ENCODE peak calls at places on chromosomes 7 and 10, in seven cellular contexts. One of them, this sample, is unnamed.

GRCh38 chr10:123287594-123288247 is 133.5 kb downstream of the BUB3 start:
- DNase-seq in mesenteric fat pad: no peak
- DNase-seq in suprapubic skin: no peak
- DNase-seq in NCI-H1417: no peak
- DNase-seq in GM19239: no peak
- DNase-seq in vagina: peak; percentile 28
- DNase-seq in activated CD8-positive, alpha-beta memory T cell treated with anti-CD3 and anti-CD28 coated beads, Interleukin-2, amount 50 U/mL, for 4 hours: no peak
- DNase-seq in this sample: no peak

GRCh38 chr10:37314862-37315261 is 189.5 kb downstream of the ANKRD30A start:
- DNase-seq in suprapubic skin: no peak
- DNase-seq in NCI-H1417: no peak
- DNase-seq in GM19239: no peak
- DNase-seq in activated CD8-positive, alpha-beta memory T cell treated with anti-CD3 and anti-CD28 coated beads, Interleukin-2, amount 50 U/mL, for 4 hours: no peak
- DNase-seq in mesenteric fat pad: no peak
- DNase-seq in vagina: no peak
- DNase-seq in this sample: no peak

GRCh38 chr10:74021248-74022055 is 23.5 kb downstream of the VCL start:
- DNase-seq in vagina: no peak
- DNase-seq in NCI-H1417: no peak
- DNase-seq in mesenteric fat pad: no peak
- DNase-seq in suprapubic skin: no peak
- DNase-seq in activated CD8-positive, alpha-beta memory T cell treated with anti-CD3 and anti-CD28 coated beads, Interleukin-2, amount 50 U/mL, for 4 hours: no peak
- DNase-seq in GM19239: no peak
- DNase-seq in this sample: peak; percentile 63

GRCh38 chr7:26792573-26792972 is 71.8 kb downstream of the SKAP2 start:
- DNase-seq in NCI-H1417: peak; percentile 20
- DNase-seq in vagina: no peak
- DNase-seq in suprapubic skin: no peak
- DNase-seq in mesenteric fat pad: no peak
- DNase-seq in activated CD8-positive, alpha-beta memory T cell treated with anti-CD3 and anti-CD28 coated beads, Interleukin-2, amount 50 U/mL, for 4 hours: no peak
- DNase-seq in GM19239: no peak
- DNase-seq in this sample: no peak

GRCh38 chr7:140639366-140640053 is 1.1 kb downstream of the DENND2A start:
- DNase-seq in suprapubic skin: no peak
- DNase-seq in vagina: no peak
- DNase-seq in mesenteric fat pad: no peak
- DNase-seq in activated CD8-positive, alpha-beta memory T cell treated with anti-CD3 and anti-CD28 coated beads, Interleukin-2, amount 50 U/mL, for 4 hours: no peak
- DNase-seq in NCI-H1417: no peak
- DNase-seq in GM19239: no peak
- DNase-seq in this sample: peak; percentile 58

GRCh38 chr10:77805676-77806075 is 120.9 kb downstream of the DLG5 start:
- DNase-seq in vagina: no peak
- DNase-seq in GM19239: no peak
- DNase-seq in suprapubic skin: no peak
- DNase-seq in activated CD8-positive, alpha-beta memory T cell treated with anti-CD3 and anti-CD28 coated beads, Interleukin-2, amount 50 U/mL, for 4 hours: no peak
- DNase-seq in mesenteric fat pad: no peak
- DNase-seq in NCI-H1417: no peak
- DNase-seq in this sample: no peak

GRCh38 chr10:24617771-24618396 is 105.8 kb downstream of the ARHGAP21 start:
- DNase-seq in GM19239: peak; percentile 3
- DNase-seq in mesenteric fat pad: no peak
- DNase-seq in suprapubic skin: no peak
- DNase-seq in vagina: no peak
- DNase-seq in NCI-H1417: peak; percentile 6
- DNase-seq in activated CD8-positive, alpha-beta memory T cell treated with anti-CD3 and anti-CD28 coated beads, Interleukin-2, amount 50 U/mL, for 4 hours: peak; percentile 37
- DNase-seq in this sample: peak; percentile 52

GRCh38 chr7:95545007-95545615 is 51.2 kb downstream of the PDK4 start:
- DNase-seq in NCI-H1417: no peak
- DNase-seq in GM19239: no peak
- DNase-seq in mesenteric fat pad: no peak
- DNase-seq in suprapubic skin: no peak
- DNase-seq in activated CD8-positive, alpha-beta memory T cell treated with anti-CD3 and anti-CD28 coated beads, Interleukin-2, amount 50 U/mL, for 4 hours: no peak
- DNase-seq in vagina: no peak
- DNase-seq in this sample: peak; percentile 72

GRCh38 chr7:29408841-29409243 is 154.8 kb upstream of the PRR15 start:
- DNase-seq in mesenteric fat pad: no peak
- DNase-seq in NCI-H1417: peak; percentile 93
- DNase-seq in GM19239: peak; percentile 50
- DNase-seq in vagina: no peak
- DNase-seq in activated CD8-positive, alpha-beta memory T cell treated with anti-CD3 and anti-CD28 coated beads, Interleukin-2, amount 50 U/mL, for 4 hours: peak; percentile 38
- DNase-seq in suprapubic skin: no peak
- DNase-seq in this sample: peak; percentile 82

GRCh38 chr10:118692911-118693310 is 61.9 kb downstream of the CACUL1 start:
- DNase-seq in mesenteric fat pad: no peak
- DNase-seq in activated CD8-positive, alpha-beta memory T cell treated with anti-CD3 and anti-CD28 coated beads, Interleukin-2, amount 50 U/mL, for 4 hours: no peak
- DNase-seq in NCI-H1417: no peak
- DNase-seq in vagina: no peak
- DNase-seq in GM19239: no peak
- DNase-seq in suprapubic skin: no peak
- DNase-seq in this sample: peak; percentile 90

GRCh38 chr7:96778263-96778662 is 68.6 kb upstream of the SEM1 start:
- DNase-seq in suprapubic skin: no peak
- DNase-seq in NCI-H1417: no peak
- DNase-seq in activated CD8-positive, alpha-beta memory T cell treated with anti-CD3 and anti-CD28 coated beads, Interleukin-2, amount 50 U/mL, for 4 hours: no peak
- DNase-seq in GM19239: no peak
- DNase-seq in vagina: no peak
- DNase-seq in mesenteric fat pad: no peak
- DNase-seq in this sample: no peak

GRCh38 chr10:120480065-120480600 is 23.1 kb downstream of the PLPP4 start:
- DNase-seq in GM19239: no peak
- DNase-seq in NCI-H1417: no peak
- DNase-seq in suprapubic skin: no peak
- DNase-seq in vagina: peak; percentile 49
- DNase-seq in mesenteric fat pad: no peak
- DNase-seq in activated CD8-positive, alpha-beta memory T cell treated with anti-CD3 and anti-CD28 coated beads, Interleukin-2, amount 50 U/mL, for 4 hours: no peak
- DNase-seq in this sample: peak; percentile 48

GRCh38 chr7:135995751-135996150 is 18.6 kb upstream of the MTPN start:
- DNase-seq in vagina: no peak
- DNase-seq in GM19239: no peak
- DNase-seq in activated CD8-positive, alpha-beta memory T cell treated with anti-CD3 and anti-CD28 coated beads, Interleukin-2, amount 50 U/mL, for 4 hours: no peak
- DNase-seq in suprapubic skin: no peak
- DNase-seq in mesenteric fat pad: no peak
- DNase-seq in NCI-H1417: no peak
- DNase-seq in this sample: no peak

GRCh38 chr10:5413012-5413938 is 918 bp downstream of the NET1 start:
- DNase-seq in suprapubic skin: no peak
- DNase-seq in activated CD8-positive, alpha-beta memory T cell treated with anti-CD3 and anti-CD28 coated beads, Interleukin-2, amount 50 U/mL, for 4 hours: no peak
- DNase-seq in mesenteric fat pad: no peak
- DNase-seq in GM19239: no peak
- DNase-seq in NCI-H1417: peak; percentile 22
- DNase-seq in vagina: no peak
- DNase-seq in this sample: peak; percentile 41

GRCh38 chr7:97555845-97556431 is 175.9 kb upstream of the TAC1 start:
- DNase-seq in vagina: no peak
- DNase-seq in mesenteric fat pad: no peak
- DNase-seq in activated CD8-positive, alpha-beta memory T cell treated with anti-CD3 and anti-CD28 coated beads, Interleukin-2, amount 50 U/mL, for 4 hours: no peak
- DNase-seq in suprapubic skin: no peak
- DNase-seq in GM19239: no peak
- DNase-seq in NCI-H1417: peak; percentile 83
- DNase-seq in this sample: no peak

GRCh38 chr10:47370878-47371277 is 13.2 kb downstream of the ZNF488 start:
- DNase-seq in activated CD8-positive, alpha-beta memory T cell treated with anti-CD3 and anti-CD28 coated beads, Interleukin-2, amount 50 U/mL, for 4 hours: no peak
- DNase-seq in suprapubic skin: peak; percentile 12
- DNase-seq in GM19239: no peak
- DNase-seq in NCI-H1417: no peak
- DNase-seq in vagina: peak; percentile 85
- DNase-seq in mesenteric fat pad: peak; percentile 62
- DNase-seq in this sample: no peak

GRCh38 chr7:93006480-93007095 is 111.2 kb downstream of the SAMD9 start:
- DNase-seq in GM19239: no peak
- DNase-seq in NCI-H1417: no peak
- DNase-seq in vagina: no peak
- DNase-seq in suprapubic skin: no peak
- DNase-seq in activated CD8-positive, alpha-beta memory T cell treated with anti-CD3 and anti-CD28 coated beads, Interleukin-2, amount 50 U/mL, for 4 hours: no peak
- DNase-seq in mesenteric fat pad: no peak
- DNase-seq in this sample: no peak

GRCh38 chr10:7409045-7409731 is 1.6 kb downstream of the SFMBT2 start:
- DNase-seq in activated CD8-positive, alpha-beta memory T cell treated with anti-CD3 and anti-CD28 coated beads, Interleukin-2, amount 50 U/mL, for 4 hours: peak; percentile 52
- DNase-seq in vagina: no peak
- DNase-seq in suprapubic skin: peak; percentile 80
- DNase-seq in GM19239: no peak
- DNase-seq in NCI-H1417: peak; percentile 47
- DNase-seq in mesenteric fat pad: no peak
- DNase-seq in this sample: no peak

GRCh38 chr7:141792526-141792925 is 2.5 kb downstream of the TAS2R5 start:
- DNase-seq in activated CD8-positive, alpha-beta memory T cell treated with anti-CD3 and anti-CD28 coated beads, Interleukin-2, amount 50 U/mL, for 4 hours: no peak
- DNase-seq in mesenteric fat pad: no peak
- DNase-seq in NCI-H1417: no peak
- DNase-seq in suprapubic skin: no peak
- DNase-seq in GM19239: no peak
- DNase-seq in vagina: no peak
- DNase-seq in this sample: no peak

GRCh38 chr10:98365698-98366530 is 49.1 kb downstream of the PYROXD2 start:
- DNase-seq in vagina: no peak
- DNase-seq in activated CD8-positive, alpha-beta memory T cell treated with anti-CD3 and anti-CD28 coated beads, Interleukin-2, amount 50 U/mL, for 4 hours: no peak
- DNase-seq in suprapubic skin: no peak
- DNase-seq in NCI-H1417: no peak
- DNase-seq in mesenteric fat pad: no peak
- DNase-seq in GM19239: no peak
- DNase-seq in this sample: no peak

GRCh38 chr10:48685731-48686130 is 1.1 kb downstream of the WDFY4 start:
- DNase-seq in suprapubic skin: no peak
- DNase-seq in activated CD8-positive, alpha-beta memory T cell treated with anti-CD3 and anti-CD28 coated beads, Interleukin-2, amount 50 U/mL, for 4 hours: no peak
- DNase-seq in GM19239: no peak
- DNase-seq in mesenteric fat pad: no peak
- DNase-seq in vagina: no peak
- DNase-seq in NCI-H1417: no peak
- DNase-seq in this sample: no peak

GRCh38 chr7:132066776-132067175 is 509.5 kb downstream of the PLXNA4 start:
- DNase-seq in GM19239: no peak
- DNase-seq in suprapubic skin: no peak
- DNase-seq in NCI-H1417: no peak
- DNase-seq in vagina: peak; percentile 61
- DNase-seq in activated CD8-positive, alpha-beta memory T cell treated with anti-CD3 and anti-CD28 coated beads, Interleukin-2, amount 50 U/mL, for 4 hours: no peak
- DNase-seq in mesenteric fat pad: no peak
- DNase-seq in this sample: peak; percentile 29

GRCh38 chr10:23053036-23053435 is 42.3 kb upstream of the MSRB2 start:
- DNase-seq in activated CD8-positive, alpha-beta memory T cell treated with anti-CD3 and anti-CD28 coated beads, Interleukin-2, amount 50 U/mL, for 4 hours: no peak
- DNase-seq in vagina: no peak
- DNase-seq in suprapubic skin: no peak
- DNase-seq in NCI-H1417: no peak
- DNase-seq in GM19239: no peak
- DNase-seq in mesenteric fat pad: no peak
- DNase-seq in this sample: no peak

GRCh38 chr10:124000792-124001201 is 92.6 kb downstream of the CHST15 start:
- DNase-seq in NCI-H1417: no peak
- DNase-seq in mesenteric fat pad: peak; percentile 79
- DNase-seq in GM19239: no peak
- DNase-seq in vagina: peak; percentile 28
- DNase-seq in suprapubic skin: no peak
- DNase-seq in activated CD8-positive, alpha-beta memory T cell treated with anti-CD3 and anti-CD28 coated beads, Interleukin-2, amount 50 U/mL, for 4 hours: no peak
- DNase-seq in this sample: peak; percentile 51